ENCODE peak calls at places on chromosomes 5 and 9, in four cellular contexts. Q, H, N and M are unnamed samples.

GRCh38 chr9:96020300-96020821 is 144.9 kb downstream of the ERCC6L2 start:
- DNase-seq in Q (no peak), H (no peak), N (no peak), M (no peak)

GRCh38 chr9:90964101-90965020 is 162.7 kb downstream of the SYK start:
- DNase-seq in Q (peak), H (peak), N (no peak), M (no peak)

GRCh38 chr5:90868799-90869198 is 310.2 kb downstream of the ADGRV1 start:
- DNase-seq in Q (no peak), H (no peak), N (no peak), M (no peak)

GRCh38 chr5:96381526-96381925 is 51.5 kb downstream of the PCSK1 start:
- DNase-seq in Q (peak), H (no peak), N (no peak), M (no peak)

GRCh38 chr5:111453747-111454146 is 58.6 kb downstream of the STARD4 start:
- DNase-seq in Q (no peak), H (no peak), N (no peak), M (peak)

GRCh38 chr5:170920196-170920595 is 58.4 kb downstream of the RANBP17 start:
- DNase-seq in Q (no peak), H (no peak), N (no peak), M (no peak)

GRCh38 chr5:18329346-18329745 is 695.1 kb downstream of the TAF11L14 start:
- DNase-seq in Q (no peak), H (no peak), N (no peak), M (no peak)

GRCh38 chr9:21555911-21556310 is 73.8 kb upstream of the IFNE start:
- DNase-seq in Q (no peak), H (no peak), N (no peak), M (no peak)

GRCh38 chr5:179164331-179165311 is 104.4 kb downstream of the ZNF354C start:
- DNase-seq in Q (no peak), H (no peak), N (no peak), M (no peak)

GRCh38 chr9:98045234-98046160 is 11.0 kb upstream of the NANS start:
- DNase-seq in Q (peak), H (peak), N (peak), M (no peak)

GRCh38 chr5:92562065-92562464 is 1019.0 kb downstream of the NR2F1-AS1 start:
- DNase-seq in Q (no peak), H (no peak), N (no peak), M (no peak)

GRCh38 chr5:133794066-133794465 is 174.4 kb downstream of the C5orf15 start:
- DNase-seq in Q (no peak), H (no peak), N (no peak), M (no peak)

GRCh38 chr5:34501033-34501432 is 155.1 kb upstream of the RAI14 start:
- DNase-seq in Q (no peak), H (no peak), N (no peak), M (no peak)
- TF ChIP-seq FOXK2 in Q (no peak), H (no peak), N (no peak), M (no peak)

GRCh38 chr5:42799241-42799608 is 12.5 kb downstream of the SELENOP start:
- DNase-seq in Q (no peak), H (no peak), N (no peak), M (no peak)
- TF ChIP-seq FOXM1 in Q (no peak), H (no peak), N (no peak), M (no peak)

DNA sequence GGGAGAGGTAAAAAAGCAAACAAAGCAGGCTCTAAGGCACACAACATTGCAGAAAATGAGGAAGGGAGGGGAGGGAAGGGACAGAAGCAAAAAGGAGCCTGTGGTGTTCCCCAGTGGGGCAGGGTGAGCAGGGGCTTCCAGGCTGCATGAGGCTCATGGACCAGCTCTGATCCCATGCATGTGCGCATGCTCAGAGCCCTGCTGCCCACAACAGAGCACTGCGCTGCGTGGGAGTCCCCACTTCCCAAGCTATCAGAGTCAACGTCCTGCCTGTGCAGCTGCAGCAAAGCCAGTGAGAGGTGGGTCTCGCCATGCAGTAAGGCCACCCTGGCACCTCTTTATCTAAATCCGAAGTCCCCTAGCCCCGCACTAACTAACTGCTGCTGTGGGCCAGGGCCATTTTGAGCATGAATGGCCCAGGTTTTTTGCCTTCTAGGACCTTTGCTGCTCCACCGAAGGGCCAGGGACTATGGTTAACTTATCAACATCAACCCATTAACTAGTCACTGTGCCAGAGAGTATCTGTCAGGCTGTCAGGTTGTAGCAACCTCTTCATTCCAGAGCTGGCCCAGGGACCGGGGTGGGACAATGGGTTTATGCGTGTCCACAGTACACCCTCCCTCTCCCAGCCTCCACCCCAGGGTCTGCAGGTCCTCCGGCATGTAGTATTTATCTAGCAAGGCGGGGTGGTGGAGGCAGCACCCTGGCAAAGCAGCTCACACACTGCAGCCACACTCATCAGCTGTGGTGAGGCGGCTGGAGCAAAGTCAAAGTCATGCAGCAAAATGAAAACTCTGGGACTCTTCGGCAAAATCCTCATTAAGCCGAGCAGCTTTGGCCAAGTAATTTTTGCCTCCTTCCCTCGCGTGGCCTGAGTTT is 123.6 kb downstream of the SAXO1 start:
- DNase-seq in Q (no peak), H (peak), N (no peak), M (no peak)
- TF ChIP-seq FOXK2 in Q (no peak), H (no peak), N (no peak), M (no peak)

DNA sequence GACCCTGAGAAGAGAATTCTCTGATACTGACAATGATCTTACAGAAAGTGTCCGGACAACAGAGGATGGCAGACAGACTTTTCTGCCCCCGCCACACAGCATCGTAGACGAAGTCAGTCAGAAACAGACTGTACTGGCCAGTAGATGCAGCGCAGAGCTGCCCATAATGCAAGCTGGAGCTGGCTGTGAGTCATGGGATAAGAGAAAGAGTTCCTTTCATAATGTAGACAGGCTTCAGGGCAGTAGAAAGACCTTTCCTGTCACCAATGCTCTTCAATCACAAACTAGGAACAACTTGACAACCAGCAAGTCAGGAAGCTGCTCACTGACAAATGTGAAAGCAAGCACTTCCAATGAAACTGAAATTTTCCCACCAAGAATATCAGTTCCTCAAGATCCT is 5.1 kb downstream of the SPATA31D1 start:
- DNase-seq in Q (no peak), H (no peak), N (no peak), M (no peak)
- TF ChIP-seq FOXM1 in Q (no peak), H (no peak), N (no peak), M (no peak)

DNA sequence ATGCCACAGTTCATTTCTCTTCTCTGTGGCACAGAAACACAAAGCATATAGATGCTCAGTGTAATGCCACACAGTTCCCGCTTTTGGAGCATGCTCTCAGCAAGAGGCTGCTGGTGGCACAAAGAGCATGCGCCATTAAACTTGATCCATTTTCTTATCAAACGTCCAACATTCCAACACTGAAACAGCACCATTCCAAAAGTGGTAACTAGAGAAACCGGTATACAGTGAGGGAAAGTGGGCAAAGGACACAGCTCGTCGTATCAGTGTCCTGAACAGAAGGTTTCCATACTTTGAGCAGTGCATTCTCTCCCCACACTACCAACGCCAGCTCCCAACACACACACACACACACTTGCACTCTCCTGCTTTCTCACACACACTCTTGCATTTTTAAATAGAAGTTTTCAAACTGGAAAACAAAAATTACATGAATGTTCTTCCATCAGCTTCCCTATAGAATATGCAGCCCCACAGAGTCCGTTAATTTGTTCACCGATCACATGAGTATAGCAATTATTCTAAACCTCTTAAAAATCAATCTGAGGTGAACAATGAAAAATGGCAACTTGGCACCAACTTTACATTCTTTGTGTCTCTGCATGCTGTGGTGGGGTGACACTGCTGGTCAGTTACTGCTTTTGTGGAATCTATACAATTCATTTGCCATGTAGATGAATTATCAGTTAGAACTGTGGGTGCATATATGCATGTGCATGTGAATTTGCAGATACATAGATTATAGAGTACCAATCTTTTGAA is 5.8 kb downstream of the NFIB start:
- DNase-seq in Q (no peak), H (no peak), N (no peak), M (no peak)
- TF ChIP-seq FOXK2 in Q (no peak), H (no peak), N (no peak), M (no peak)

DNA sequence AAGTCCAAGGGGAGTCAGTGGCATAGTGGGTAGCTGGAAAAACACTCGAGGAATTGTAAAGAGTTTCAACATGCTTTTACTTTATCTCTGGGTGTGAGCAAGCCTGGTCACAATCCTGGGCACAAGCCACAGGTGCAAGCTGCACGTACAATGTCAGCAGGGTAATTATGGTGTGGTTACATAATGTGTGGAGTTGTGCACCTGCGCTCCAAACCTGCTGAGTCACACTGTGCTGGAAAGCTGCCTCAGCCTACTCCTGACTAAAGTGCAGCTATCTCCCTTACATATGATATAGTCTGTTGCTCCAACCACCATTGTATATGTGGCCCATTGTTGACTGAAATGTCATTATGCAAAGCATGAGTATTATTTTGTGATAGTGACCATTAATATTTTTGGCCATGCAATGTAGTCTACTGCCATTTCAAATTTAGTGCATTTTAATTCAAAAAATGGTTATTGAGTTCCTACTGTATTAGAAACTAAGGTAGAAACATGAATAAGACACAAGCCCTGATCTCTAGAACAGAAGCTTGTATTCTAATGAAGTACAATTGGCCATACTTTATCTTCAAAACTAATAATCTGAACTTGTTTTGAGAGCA is 160.9 kb upstream of the SLC30A5 start:
- DNase-seq in Q (no peak), H (no peak), N (no peak), M (no peak)
- TF ChIP-seq FOXM1 in Q (no peak), H (no peak), N (no peak), M (no peak)

GRCh38 chr9:35406183-35406959 is 83.5 kb upstream of the RUSC2 start:
- DNase-seq in Q (no peak), H (peak), N (no peak), M (no peak)
- TF ChIP-seq FOXK2 in Q (no peak), H (no peak), N (no peak), M (no peak)